ENCODE peak calls at places on chromosomes 2 and 18, in nine cellular contexts. Z is fibroblast of the conjunctiva; C is stimulated activated naive CD8-positive, alpha-beta T cell treated with anti-CD3 and anti-CD28 coated beads, Interleukin-15, amount 100 ng/mL, for 72 hours; Y is fibroblast of lung; D is NCI-H1048; P is osteocyte; V is HL-60; R is RWPE1; T is GDM1. M is an unnamed sample.

GRCh38 chr2:10544252-10544651 is 96.1 kb upstream of the ODC1 start:
- DNase-seq in P (no peak), D (no peak), Y (no peak), Z (no peak), C (peak), T (no peak), R (no peak), V (peak), M (no peak)

GRCh38 chr2:75562513-75562864 is 1.8 kb upstream of the EVA1A start:
- DNase-seq in R (no peak), T (no peak), Y (no peak), D (no peak), Z (no peak), P (peak), C (no peak), V (no peak), M (no peak)

GRCh38 chr2:40450066-40450841 is 1.6 kb downstream of the SLC8A1 start:
- DNase-seq in P (no peak), D (no peak), R (no peak), T (no peak), Z (no peak), Y (peak), V (peak), C (no peak), M (no peak)

GRCh38 chr2:169862816-169863215 is 35.6 kb downstream of the UBR3 start:
- DNase-seq in R (no peak), T (no peak), Z (no peak), V (no peak), Y (no peak), P (no peak), C (no peak), D (no peak), M (no peak)

GRCh38 chr18:23494992-23495391 is 8.3 kb upstream of the RMC1 start:
- DNase-seq in Y (no peak), Z (no peak), R (peak), C (no peak), D (no peak), T (no peak), P (no peak), V (no peak), M (no peak)

GRCh38 chr2:96321230-96322103 is 3.6 kb upstream of the ITPRIPL1 start:
- DNase-seq in R (no peak), P (no peak), C (peak), V (peak), Z (no peak), T (peak), D (no peak), Y (no peak), M (peak)

GRCh38 chr18:76522104-76522503 is 27.1 kb upstream of the ZNF516 start:
- DNase-seq in Y (no peak), Z (no peak), V (no peak), T (no peak), D (no peak), R (no peak), P (no peak), C (no peak), M (no peak)

GRCh38 chr2:70450641-70451250 is 102.9 kb downstream of the TGFA start:
- DNase-seq in Y (no peak), T (no peak), R (no peak), Z (no peak), C (no peak), V (no peak), P (peak), D (no peak), M (no peak)

GRCh38 chr2:120453635-120453998 is 107.7 kb downstream of the INHBB start:
- DNase-seq in V (no peak), Z (no peak), C (no peak), D (no peak), R (no peak), Y (no peak), P (no peak), T (no peak), M (no peak)

GRCh38 chr2:140658766-140659165 is 1472.0 kb downstream of the LRP1B start:
- DNase-seq in C (no peak), Y (no peak), R (no peak), D (peak), V (no peak), Z (no peak), P (no peak), T (no peak), M (no peak)

GRCh38 chr2:37775908-37776250 is 104.4 kb upstream of the CDC42EP3 start:
- DNase-seq in T (no peak), C (no peak), P (no peak), Y (peak), R (peak), V (no peak), Z (no peak), D (no peak), M (no peak)

GRCh38 chr2:174682578-174683391 is 81.5 kb downstream of the CHRNA1 start:
- DNase-seq in C (peak), D (no peak), T (peak), P (peak), V (peak), Y (peak), Z (no peak), R (peak), M (peak)

GRCh38 chr2:158772306-158773078 is 22.6 kb upstream of the DAPL1 start:
- DNase-seq in R (no peak), V (no peak), T (no peak), Y (no peak), Z (no peak), P (no peak), C (no peak), D (no peak), M (no peak)

GRCh38 chr2:105478670-105479069 is 79.8 kb upstream of the FHL2 start:
- DNase-seq in R (no peak), Y (no peak), C (no peak), Z (no peak), T (no peak), D (no peak), V (no peak), P (no peak), M (no peak)

GRCh38 chr2:191170773-191171172 is 20.0 kb upstream of the STAT4 start:
- DNase-seq in R (no peak), T (no peak), D (no peak), V (no peak), P (no peak), C (no peak), Z (no peak), Y (no peak), M (no peak)

GRCh38 chr2:180203972-180204371 is 196.9 kb upstream of the CWC22 start:
- DNase-seq in R (peak), D (no peak), Z (peak), P (no peak), C (no peak), V (no peak), T (no peak), Y (peak), M (no peak)

GRCh38 chr2:47033102-47033880 is 117.7 kb upstream of the MCFD2 start:
- DNase-seq in Y (no peak), Z (no peak), C (no peak), P (no peak), R (no peak), D (no peak), V (no peak), T (no peak), M (no peak)

GRCh38 chr2:119541476-119541875 is 2.8 kb upstream of the CFAP221 start:
- DNase-seq in V (no peak), D (no peak), Y (no peak), C (no peak), Z (no peak), P (peak), T (no peak), R (no peak), M (no peak)

GRCh38 chr18:40877096-40877495 is 1077.9 kb upstream of the PIK3C3 start:
- DNase-seq in C (no peak), Z (peak), Y (peak), R (peak), P (no peak), D (no peak), T (no peak), V (no peak), M (no peak)

GRCh38 chr2:16155351-16156145 is 215.2 kb downstream of the MYCN start:
- DNase-seq in C (no peak), Z (no peak), D (no peak), Y (no peak), T (no peak), P (no peak), R (no peak), V (no peak), M (no peak)

GRCh38 chr2:84807063-84807485 is 73.8 kb downstream of the TRABD2A start:
- DNase-seq in R (peak), P (peak), Z (peak), T (no peak), C (no peak), D (no peak), Y (peak), V (no peak), M (no peak)

GRCh38 chr2:1721706-1722483 is 22.4 kb downstream of the PXDN start:
- DNase-seq in T (no peak), R (peak), V (no peak), Y (peak), Z (no peak), D (no peak), C (no peak), P (peak), M (no peak)

GRCh38 chr18:2529154-2529553 is 42.2 kb downstream of the METTL4 start:
- DNase-seq in C (no peak), R (no peak), V (no peak), T (no peak), D (no peak), Z (no peak), P (no peak), Y (no peak), M (no peak)

GRCh38 chr2:236944561-236944960 is 141.1 kb upstream of the COPS8 start:
- DNase-seq in R (no peak), T (no peak), V (no peak), Y (no peak), D (no peak), C (no peak), P (peak), Z (no peak), M (no peak)

GRCh38 chr2:45241061-45241561 is 231.9 kb upstream of the SIX2 start:
- DNase-seq in Y (peak), D (no peak), T (no peak), R (peak), V (no peak), P (no peak), Z (no peak), C (no peak), M (no peak)

GRCh38 chr2:50006327-50006726 is 852.0 kb upstream of the FSHR start:
- DNase-seq in P (no peak), R (no peak), V (no peak), T (no peak), D (no peak), Z (no peak), Y (no peak), C (no peak), M (no peak)

GRCh38 chr2:60550151-60550983 is 3.1 kb downstream of the BCL11A start:
- DNase-seq in R (peak), Z (peak), V (peak), T (peak), C (no peak), Y (peak), P (peak), D (peak), M (peak)

GRCh38 chr2:55033076-55033742 is 17.0 kb downstream of the RTN4 start:
- DNase-seq in D (no peak), P (no peak), V (peak), Y (no peak), Z (no peak), R (no peak), T (peak), C (no peak), M (no peak)

GRCh38 chr2:223995569-223995968 is 38.3 kb downstream of the MRPL44 start:
- DNase-seq in C (peak), V (no peak), Z (peak), R (peak), D (no peak), T (no peak), P (no peak), Y (peak), M (no peak)

GRCh38 chr2:191015229-191015628 is 1.3 kb upstream of the STAT1 start:
- DNase-seq in C (no peak), Z (no peak), T (no peak), R (no peak), V (no peak), P (no peak), D (no peak), Y (no peak), M (no peak)

GRCh38 chr18:71398530-71398929 is 1109.7 kb downstream of the SOCS6 start:
- DNase-seq in Y (peak), D (peak), P (no peak), V (no peak), C (no peak), T (no peak), Z (peak), R (no peak), M (no peak)

GRCh38 chr18:37578886-37579513 is 13.4 kb upstream of the CELF4 start:
- DNase-seq in P (no peak), V (peak), Z (no peak), D (no peak), Y (peak), T (no peak), R (no peak), C (no peak), M (no peak)

GRCh38 chr2:221969087-221969829 is 329.5 kb downstream of the PAX3 start:
- DNase-seq in P (no peak), R (peak), C (no peak), Y (peak), V (peak), Z (peak), D (peak), T (no peak), M (no peak)

GRCh38 chr18:22411442-22411841 is 6.3 kb downstream of the CTAGE1 start:
- DNase-seq in C (no peak), T (no peak), R (no peak), D (no peak), P (no peak), Z (no peak), Y (no peak), V (no peak), M (no peak)

GRCh38 chr18:45386256-45386655 is 229.0 kb upstream of the SLC14A2 start:
- DNase-seq in Z (peak), P (no peak), R (no peak), Y (peak), C (no peak), T (peak), D (no peak), V (peak), M (no peak)

GRCh38 chr2:7607774-7608173 is 690.6 kb downstream of the RNF144A start:
- DNase-seq in Y (no peak), D (no peak), V (no peak), Z (no peak), T (no peak), R (no peak), P (no peak), C (no peak), M (no peak)

GRCh38 chr2:172208881-172209325 is 106.2 kb upstream of the DLX2 start:
- DNase-seq in P (no peak), C (no peak), T (peak), R (peak), V (peak), D (no peak), Z (no peak), Y (peak), M (no peak)

GRCh38 chr2:47094519-47095155 is 60.5 kb downstream of the STPG4 start:
- DNase-seq in R (no peak), V (no peak), T (no peak), C (no peak), D (no peak), Y (peak), P (no peak), Z (no peak), M (no peak)

GRCh38 chr2:3465328-3465727 is 54.0 kb downstream of the ADI1 start:
- DNase-seq in Z (no peak), Y (no peak), V (no peak), P (no peak), T (no peak), R (no peak), C (no peak), D (no peak), M (no peak)

M was measured in GM19239.